ENCODE peak calls at places on chromosomes 16 and 17, in seven cellular contexts. A is putamen; I is non-pigmented ciliary epithelial cell; V is body of pancreas; J is central memory CD4-positive, alpha-beta T cell; C is left ventricle myocardium inferior; N is HEK293T. U is an unnamed sample.
A peak's percentile ranks its signal among the peaks of the same experiment; 100 is the strongest.

GRCh38 chr17:10624966-10625365 is 32.1 kb downstream of the MYH3 start:
- DNase-seq in C (no peak), V (no peak), A (no peak), I (no peak), J (no peak), N (no peak), U (no peak)

GRCh38 chr16:62475573-62475972 is 439.3 kb upstream of the CDH8 start:
- DNase-seq in N (no peak), C (no peak), A (no peak), V (no peak), J (no peak), I (no peak), U (no peak)

GRCh38 chr16:78091419-78091818 is 8.0 kb upstream of the WWOX start:
- DNase-seq in I (no peak), N (no peak), V (no peak), J (no peak), C (no peak), A (no peak), U (no peak)

GRCh38 chr17:57983446-57983845 is 4.6 kb downstream of the VEZF1 start:
- DNase-seq in N (no peak), V (no peak), A (no peak), I (no peak), C (no peak), J (no peak), U (no peak)

GRCh38 chr16:77905356-77905920 is 116.9 kb upstream of the CLEC3A start:
- DNase-seq in N (no peak), A (no peak), C (no peak), I (no peak), V (no peak), J (no peak), U (no peak)

GRCh38 chr16:85856585-85856984 is 42.4 kb upstream of the IRF8 start:
- DNase-seq in J (no peak), V (no peak), I (no peak), C (no peak), N (no peak), A (no peak), U (no peak)

GRCh38 chr17:74491645-74492044 is 25.2 kb downstream of the CD300A start:
- DNase-seq in C (no peak), A (no peak), N (no peak), I (no peak), V (no peak), J (no peak), U (no peak)

GRCh38 chr16:12582696-12583095 is 221.0 kb downstream of the CPPED1 start:
- DNase-seq in A (no peak), V (no peak), I (no peak), J (no peak), C (no peak), N (no peak), U (no peak)

GRCh38 chr16:57025941-57026777 is 36.8 kb downstream of the NLRC5 start:
- DNase-seq in A (no peak), J (no peak), I (no peak), V (no peak), N (no peak), C (no peak), U (no peak)

GRCh38 chr17:16407911-16408588 is 7.3 kb upstream of the TRPV2 start:
- DNase-seq in J (no peak), V (peak; percentile 73), I (no peak), C (peak; percentile 64), N (no peak), A (peak; percentile 61), U (no peak)

GRCh38 chr16:31094088-31094423 is 541 bp downstream of the VKORC1 start:
- DNase-seq in I (no peak), C (no peak), N (no peak), J (no peak), V (no peak), A (no peak), U (no peak)

GRCh38 chr16:29024280-29024679 is 39.4 kb downstream of the LAT start:
- DNase-seq in I (no peak), N (no peak), V (no peak), J (no peak), C (no peak), A (no peak), U (no peak)

GRCh38 chr17:48037036-48037881 is at the start of gene COPZ2:
- DNase-seq in A (no peak), N (no peak), I (no peak), C (peak; percentile 76), V (peak; percentile 75), J (peak; percentile 59), U (peak; percentile 49)

GRCh38 chr17:34291721-34292348 is 6.3 kb downstream of the CCL11 start:
- DNase-seq in V (no peak), N (no peak), I (no peak), J (no peak), A (no peak), C (no peak), U (no peak)

GRCh38 chr17:80920406-80920805 is 71.2 kb upstream of the CHMP6 start:
- DNase-seq in A (peak; percentile 76), J (no peak), I (no peak), V (no peak), N (no peak), C (no peak), U (no peak)

GRCh38 chr17:6478486-6478885 is 34.2 kb downstream of the PIMREG start:
- DNase-seq in N (no peak), V (no peak), C (no peak), A (no peak), J (no peak), I (no peak), U (no peak)

GRCh38 chr17:17884281-17885028 is 47.7 kb upstream of the SREBF1 start:
- DNase-seq in J (no peak), N (no peak), I (no peak), A (no peak), C (no peak), V (no peak), U (no peak)

GRCh38 chr16:74253146-74253545 is 43.5 kb upstream of the PSMD7 start:
- DNase-seq in C (no peak), V (no peak), A (no peak), I (no peak), N (no peak), J (no peak), U (no peak)

GRCh38 chr16:1839554-1839953 is 12.5 kb downstream of the FAHD1 start:
- DNase-seq in N (peak; percentile 49), I (no peak), C (no peak), J (no peak), A (no peak), V (no peak), U (no peak)

GRCh38 chr16:84720180-84720579 is 20.4 kb downstream of the USP10 start:
- DNase-seq in V (no peak), C (no peak), I (no peak), A (no peak), N (no peak), J (no peak), U (no peak)

GRCh38 chr16:57268804-57269800 is 15.4 kb downstream of the PLLP start:
- DNase-seq in N (no peak), A (no peak), I (no peak), V (peak; percentile 66), J (no peak), C (peak; percentile 70), U (no peak)

U was measured in T-helper 9 cell.